ENCODE peak calls at places on chromosomes 13 and 19, in five cellular contexts. Y is AG08396, V is nephron progenitor cell, U is anterior cingulate cortex, X is H54. F is an unnamed sample.

GRCh38 chr19:2763687-2764086 is 19.4 kb downstream of the SGTA start:
- DNase-seq in Y (no peak), V (no peak), U (no peak), X (no peak), F (no peak)

GRCh38 chr13:36628986-36629385 is 44.8 kb upstream of the SERTM1 start:
- DNase-seq in Y (no peak), V (no peak), U (no peak), X (no peak), F (no peak)

GRCh38 chr19:50199254-50199545 is 4.2 kb upstream of the MYH14 start:
- DNase-seq in Y (no peak), V (no peak), U (no peak), X (no peak), F (no peak)

GRCh38 chr19:53333071-53333465 is 481 bp upstream of the ZNF845 start:
- DNase-seq in Y (peak; percentile 29), V (peak; percentile 55), U (no peak), X (peak; percentile 35), F (peak; percentile 19)

GRCh38 chr13:105863300-105863699 is 672.2 kb downstream of the EFNB2 start:
- DNase-seq in Y (no peak), V (no peak), U (no peak), X (no peak), F (no peak)

GRCh38 chr19:15337202-15337601 is 4.9 kb upstream of the BRD4 start:
- DNase-seq in Y (peak; percentile 64), V (no peak), U (no peak), X (no peak), F (no peak)

GRCh38 chr19:48724796-48725753 is 5.5 kb upstream of the MAMSTR start:
- DNase-seq in Y (peak; percentile 85), V (no peak), U (peak; percentile 12), X (peak; percentile 75), F (peak; percentile 23)

GRCh38 chr13:106286811-106287210 is 248.7 kb downstream of the EFNB2 start:
- DNase-seq in Y (no peak), V (no peak), U (no peak), X (no peak), F (no peak)

GRCh38 chr13:60933638-60934037 is 482.0 kb downstream of the PCDH20 start:
- DNase-seq in Y (no peak), V (no peak), U (no peak), X (no peak), F (no peak)

GRCh38 chr13:109119886-109120285 is 490.5 kb downstream of the MYO16 start:
- DNase-seq in Y (no peak), V (no peak), U (no peak), X (no peak), F (no peak)

F was measured in effector memory CD8-positive, alpha-beta T cell.